ENCODE peak calls at places on chromosome 7, in nine cellular contexts. G is brain microvascular endothelial cell; S is cardiac fibroblast; K is upper lobe of right lung; V is activated CD8-positive, alpha-beta T cell treated with anti-CD3 and anti-CD28 coated beads for 36 hours; F is HL-60; W is GM23338; R is progenitor cell of endocrine pancreas; J is lung. A is an unnamed sample.
A peak's percentile ranks its signal among the peaks of the same experiment; 100 is the strongest.

GRCh38 chr7:136890379-136890778 is 21.9 kb downstream of the CHRM2 start:
- DNase-seq in G (peak; percentile 20), S (peak; percentile 21), K (no peak), V (no peak), F (no peak), W (no peak), R (no peak), J (no peak), A (no peak)

GRCh38 chr7:139242741-139243281 is 11.8 kb downstream of the UBN2 start:
- DNase-seq in G (no peak), S (peak; percentile 59), K (no peak), V (no peak), F (no peak), W (no peak), R (no peak), J (no peak), A (no peak)

GRCh38 chr7:68699090-68699711 is 899.1 kb upstream of the AUTS2 start:
- DNase-seq in G (peak; percentile 72), S (peak; percentile 74), K (no peak), V (no peak), F (no peak), W (no peak), R (no peak), J (no peak), A (no peak)

GRCh38 chr7:151115836-151116418 is 29.7 kb downstream of the AGAP3 start:
- DNase-seq in G (no peak), S (no peak), K (peak; percentile 94), V (peak; percentile 21), F (no peak), W (peak; percentile 63), R (no peak), J (peak; percentile 93), A (peak; percentile 47)

GRCh38 chr7:111090834-111091233 is at the start of gene LRRN3:
- DNase-seq in G (peak; percentile 89), S (peak; percentile 60), K (no peak), V (peak; percentile 78), F (no peak), W (peak; percentile 25), R (no peak), J (no peak), A (no peak)

GRCh38 chr7:39683216-39683845 is 60.0 kb downstream of the RALA start:
- DNase-seq in G (peak; percentile 17), S (peak; percentile 75), K (no peak), V (no peak), F (no peak), W (no peak), R (no peak), J (no peak), A (no peak)

GRCh38 chr7:26958834-26959233 is 94.4 kb upstream of the SKAP2 start:
- DNase-seq in G (peak; percentile 79), S (peak; percentile 4), K (no peak), V (no peak), F (no peak), W (no peak), R (no peak), J (no peak), A (no peak)

GRCh38 chr7:97859606-97860204 is 12.5 kb downstream of the ASNS start:
- DNase-seq in G (no peak), S (no peak), K (no peak), V (no peak), F (no peak), W (no peak), R (no peak), J (no peak), A (no peak)

GRCh38 chr7:113664867-113665266 is 253.9 kb downstream of the PPP1R3A start:
- DNase-seq in G (no peak), S (no peak), K (no peak), V (no peak), F (no peak), W (no peak), R (no peak), J (no peak), A (no peak)

GRCh38 chr7:101519324-101520017 is 109.6 kb downstream of the MYL10 start:
- DNase-seq in G (peak; percentile 11), S (peak; percentile 41), K (no peak), V (no peak), F (no peak), W (no peak), R (no peak), J (no peak), A (no peak)

GRCh38 chr7:25858562-25859411 is 293.2 kb upstream of the NFE2L3 start:
- DNase-seq in G (no peak), S (no peak), K (no peak), V (peak; percentile 10), F (no peak), W (peak; percentile 71), R (no peak), J (no peak), A (no peak)

GRCh38 chr7:91683823-91684222 is 196.7 kb downstream of the MTERF1 start:
- DNase-seq in G (peak; percentile 79), S (peak; percentile 90), K (no peak), V (no peak), F (peak; percentile 18), W (no peak), R (no peak), J (no peak), A (no peak)

GRCh38 chr7:70372768-70373241 is 759.1 kb upstream of the GALNT17 start:
- DNase-seq in G (no peak), S (no peak), K (no peak), V (no peak), F (no peak), W (no peak), R (no peak), J (no peak), A (no peak)

GRCh38 chr7:50854247-50854646 is 71.6 kb upstream of the GRB10 start:
- DNase-seq in G (no peak), S (no peak), K (no peak), V (no peak), F (no peak), W (no peak), R (no peak), J (no peak), A (no peak)

GRCh38 chr7:100572949-100573675 is 588 bp downstream of the SAP25 start:
- DNase-seq in G (no peak), S (no peak), K (peak; percentile 57), V (no peak), F (no peak), W (no peak), R (no peak), J (no peak), A (no peak)

GRCh38 chr7:39595102-39595620 is 28.2 kb upstream of the RALA start:
- DNase-seq in G (peak; percentile 47), S (peak; percentile 79), K (no peak), V (no peak), F (no peak), W (no peak), R (no peak), J (no peak), A (no peak)

GRCh38 chr7:29866490-29866930 is 60.2 kb downstream of the WIPF3 start:
- DNase-seq in G (peak; percentile 39), S (peak; percentile 95), K (peak; percentile 86), V (no peak), F (no peak), W (no peak), R (no peak), J (peak; percentile 58), A (no peak)

GRCh38 chr7:152462995-152463713 is 27.4 kb upstream of the KMT2C start:
- DNase-seq in G (peak; percentile 25), S (peak; percentile 81), K (no peak), V (no peak), F (no peak), W (peak; percentile 82), R (no peak), J (no peak), A (no peak)

GRCh38 chr7:45118292-45118691 is 6.8 kb upstream of the TBRG4 start:
- DNase-seq in G (no peak), S (no peak), K (no peak), V (no peak), F (no peak), W (no peak), R (no peak), J (no peak), A (no peak)

GRCh38 chr7:104943502-104944343 is 70.3 kb upstream of the KMT2E start:
- DNase-seq in G (peak; percentile 63), S (peak; percentile 90), K (peak; percentile 71), V (peak; percentile 93), F (peak; percentile 88), W (no peak), R (no peak), J (peak; percentile 91), A (peak; percentile 67)

DNA sequence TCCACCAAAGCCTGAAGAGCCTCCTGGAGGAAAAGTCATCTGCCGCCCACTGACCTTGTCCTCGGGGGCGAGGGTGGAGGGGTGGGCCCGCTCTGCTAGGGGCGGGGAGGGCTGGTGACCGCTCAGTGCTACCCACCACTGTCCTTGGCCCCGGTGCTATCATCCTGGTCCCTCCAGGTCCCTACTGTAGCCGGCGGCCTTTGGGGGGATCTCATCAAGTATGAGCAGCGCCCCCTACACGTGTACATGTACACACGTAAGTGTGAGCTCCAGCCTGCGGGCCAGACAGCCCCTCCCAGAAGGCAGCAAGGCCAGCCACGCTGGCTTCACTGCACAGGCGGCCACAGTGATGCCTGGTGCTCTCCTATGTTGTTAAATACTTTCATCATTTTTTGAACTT is 19.6 kb downstream of the TTYH3 start:
- DNase-seq in G (no peak), S (peak; percentile 38), K (no peak), V (peak; percentile 62), F (no peak), W (peak; percentile 79), R (no peak), J (no peak), A (no peak)
- TF ChIP-seq CTCF in G (peak; percentile 26), S (no peak), K (no peak), V (no peak), F (peak; percentile 11), W (peak; percentile 63), R (peak; percentile 24), J (no peak), A (no peak)

GRCh38 chr7:116162992-116163391 is 47.3 kb upstream of the TES start:
- DNase-seq in G (no peak), S (no peak), K (no peak), V (no peak), F (no peak), W (peak; percentile 57), R (no peak), J (no peak), A (no peak)
- TF ChIP-seq CTCF in G (peak; percentile 12), S (no peak), K (no peak), V (no peak), F (no peak), W (peak; percentile 37), R (no peak), J (no peak), A (no peak)

DNA sequence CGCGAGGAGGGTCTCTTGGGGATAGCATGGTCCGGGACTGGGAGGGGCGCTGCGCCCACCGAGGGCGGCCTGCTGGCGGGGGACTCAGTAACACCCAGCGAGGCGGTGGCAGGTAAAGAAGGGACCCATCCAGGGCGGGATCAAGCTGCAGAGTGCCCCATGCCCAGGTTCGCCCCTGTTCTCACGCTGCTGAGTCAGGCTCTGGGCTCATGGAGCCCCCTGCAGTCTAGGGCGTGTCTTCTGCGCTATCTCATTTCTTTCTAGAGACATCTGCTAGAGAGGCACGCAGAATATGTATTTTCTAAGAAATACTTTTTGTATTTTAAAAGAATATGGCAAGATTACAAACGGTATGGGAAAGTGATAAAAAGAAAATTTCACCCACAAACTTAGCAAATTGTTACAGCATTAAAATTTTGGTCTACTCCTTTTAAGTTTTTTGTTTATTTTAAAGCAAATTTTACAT is 933 bp downstream of the EPDR1 start:
- DNase-seq in G (peak; percentile 64), S (no peak), K (no peak), V (peak; percentile 51), F (no peak), W (peak; percentile 65), R (peak; percentile 10), J (peak; percentile 38), A (peak; percentile 55)
- TF ChIP-seq CTCF in G (peak; percentile 39), S (peak; percentile 26), K (peak; percentile 18), V (peak; percentile 11), F (no peak), W (peak; percentile 47), R (peak; percentile 34), J (no peak), A (peak; percentile 16)

GRCh38 chr7:1045038-1045726 is 836 bp downstream of the GPR146 start:
- DNase-seq in G (no peak), S (no peak), K (no peak), V (no peak), F (no peak), W (no peak), R (no peak), J (no peak), A (no peak)
- TF ChIP-seq CTCF in G (no peak), S (no peak), K (no peak), V (no peak), F (no peak), W (no peak), R (no peak), J (no peak), A (no peak)

A was measured in GM20000.